ENCODE peak calls at places on chromosomes 7 and 10, in four cellular contexts. One of them, this sample, is unnamed.

GRCh38 chr7:158560386-158560785 is 27.2 kb downstream of the PTPRN2 start:
- DNase-seq in IMR-90: no peak
- DNase-seq in mesendoderm: no peak
- DNase-seq in H1: no peak
- DNase-seq in this sample: no peak

GRCh38 chr7:47819054-47819920 is 129.0 kb downstream of the PKD1L1 start:
- DNase-seq in IMR-90: peak
- DNase-seq in mesendoderm: peak
- DNase-seq in H1: peak
- DNase-seq in this sample: no peak

GRCh38 chr10:101617102-101617823 is 29.1 kb downstream of the DPCD start:
- DNase-seq in IMR-90: no peak
- DNase-seq in mesendoderm: peak
- DNase-seq in H1: no peak
- DNase-seq in this sample: no peak

GRCh38 chr10:33441561-33441960 is 107.1 kb upstream of the NRP1 start:
- DNase-seq in H1: no peak
- DNase-seq in mesendoderm: no peak
- DNase-seq in IMR-90: no peak
- DNase-seq in this sample: no peak

GRCh38 chr7:46179211-46179610 is 258.1 kb upstream of the IGFBP3 start:
- DNase-seq in IMR-90: no peak
- DNase-seq in H1: no peak
- DNase-seq in mesendoderm: no peak
- DNase-seq in this sample: no peak

GRCh38 chr10:49615721-49616120 is 1.9 kb downstream of the CHAT start:
- DNase-seq in IMR-90: no peak
- DNase-seq in mesendoderm: no peak
- DNase-seq in H1: no peak
- DNase-seq in this sample: peak

GRCh38 chr10:807163-807957 is 117.9 kb upstream of the DIP2C start:
- DNase-seq in IMR-90: no peak
- DNase-seq in mesendoderm: no peak
- DNase-seq in H1: no peak
- DNase-seq in this sample: no peak

GRCh38 chr10:77845455-77845850 is 81.1 kb downstream of the DLG5 start:
- DNase-seq in mesendoderm: no peak
- DNase-seq in IMR-90: no peak
- DNase-seq in H1: no peak
- DNase-seq in this sample: no peak

GRCh38 chr7:30164567-30164966 is 29.8 kb downstream of the MTURN start:
- DNase-seq in mesendoderm: peak
- DNase-seq in IMR-90: peak
- DNase-seq in H1: no peak
- DNase-seq in this sample: no peak

GRCh38 chr7:95318501-95318900 is 5.8 kb downstream of the PON1 start:
- DNase-seq in H1: no peak
- DNase-seq in IMR-90: no peak
- DNase-seq in mesendoderm: no peak
- DNase-seq in this sample: no peak

GRCh38 chr10:78248651-78249464 is 215.2 kb downstream of the RPS24 start:
- DNase-seq in IMR-90: peak
- DNase-seq in H1: no peak
- DNase-seq in mesendoderm: no peak
- DNase-seq in this sample: no peak

GRCh38 chr7:27608776-27609495 is 53.7 kb downstream of the HIBADH start:
- DNase-seq in IMR-90: no peak
- DNase-seq in H1: no peak
- DNase-seq in mesendoderm: peak
- DNase-seq in this sample: no peak

GRCh38 chr7:130486114-130486962 is 5.5 kb upstream of the MEST start:
- DNase-seq in mesendoderm: peak
- DNase-seq in IMR-90: no peak
- DNase-seq in H1: peak
- DNase-seq in this sample: peak

GRCh38 chr7:27175005-27175625 is 995 bp upstream of the HOXA10 start:
- DNase-seq in mesendoderm: peak
- DNase-seq in H1: peak
- DNase-seq in IMR-90: no peak
- DNase-seq in this sample: peak

GRCh38 chr10:31321396-31321941 is 2.5 kb downstream of the ZEB1 start:
- DNase-seq in mesendoderm: no peak
- DNase-seq in IMR-90: peak
- DNase-seq in H1: no peak
- DNase-seq in this sample: no peak

GRCh38 chr7:151206914-151207313 is 3.4 kb downstream of the H2BK1 start:
- DNase-seq in H1: no peak
- DNase-seq in mesendoderm: no peak
- DNase-seq in IMR-90: no peak
- DNase-seq in this sample: no peak

GRCh38 chr10:76981251-76981650 is 656.4 kb downstream of the KCNMA1 start:
- DNase-seq in mesendoderm: no peak
- DNase-seq in IMR-90: no peak
- DNase-seq in H1: no peak
- DNase-seq in this sample: no peak

GRCh38 chr10:93319855-93320254 is 162.3 kb downstream of the MYOF start:
- DNase-seq in H1: no peak
- DNase-seq in IMR-90: no peak
- DNase-seq in mesendoderm: no peak
- DNase-seq in this sample: no peak

GRCh38 chr7:85150624-85151023 is 36.2 kb downstream of the SEMA3D start:
- DNase-seq in mesendoderm: no peak
- DNase-seq in H1: no peak
- DNase-seq in IMR-90: no peak
- DNase-seq in this sample: no peak

GRCh38 chr7:154289119-154289518 is 236.9 kb downstream of the DPP6 start:
- DNase-seq in H1: no peak
- DNase-seq in mesendoderm: no peak
- DNase-seq in IMR-90: no peak
- DNase-seq in this sample: no peak

GRCh38 chr10:83515001-83515400 is 624.3 kb upstream of the GHITM start:
- DNase-seq in mesendoderm: no peak
- DNase-seq in H1: no peak
- DNase-seq in IMR-90: no peak
- DNase-seq in this sample: no peak

GRCh38 chr7:138602456-138602855 is 98.7 kb downstream of the SVOPL start:
- DNase-seq in H1: no peak
- DNase-seq in mesendoderm: no peak
- DNase-seq in IMR-90: no peak
- DNase-seq in this sample: no peak

GRCh38 chr10:6200588-6201510 is 1.9 kb upstream of the PFKFB3 start:
- DNase-seq in IMR-90: peak
- DNase-seq in H1: peak
- DNase-seq in mesendoderm: peak
- DNase-seq in this sample: peak

GRCh38 chr10:1155791-1156615 is 99.8 kb downstream of the WDR37 start:
- DNase-seq in mesendoderm: no peak
- DNase-seq in IMR-90: no peak
- DNase-seq in H1: peak
- DNase-seq in this sample: no peak

GRCh38 chr10:34107623-34108516 is 707.2 kb downstream of the PARD3 start:
- DNase-seq in IMR-90: no peak
- DNase-seq in mesendoderm: no peak
- DNase-seq in H1: no peak
- DNase-seq in this sample: no peak

GRCh38 chr10:90414926-90415325 is 442.9 kb downstream of the HTR7 start:
- DNase-seq in H1: no peak
- DNase-seq in mesendoderm: no peak
- DNase-seq in IMR-90: no peak
- DNase-seq in this sample: no peak

GRCh38 chr7:77657427-77658331 is 38.6 kb upstream of the RSBN1L start:
- DNase-seq in IMR-90: peak
- DNase-seq in H1: no peak
- DNase-seq in mesendoderm: peak
- DNase-seq in this sample: no peak

GRCh38 chr10:89217057-89217990 is 10.2 kb upstream of the CH25H start:
- DNase-seq in mesendoderm: peak
- DNase-seq in H1: peak
- DNase-seq in IMR-90: peak
- DNase-seq in this sample: no peak

GRCh38 chr10:122637371-122637770 is 62.3 kb downstream of the C10orf120 start:
- DNase-seq in H1: no peak
- DNase-seq in IMR-90: no peak
- DNase-seq in mesendoderm: no peak
- DNase-seq in this sample: no peak

GRCh38 chr10:8410506-8410905 is 356.0 kb downstream of the GATA3 start:
- DNase-seq in H1: no peak
- DNase-seq in mesendoderm: no peak
- DNase-seq in IMR-90: no peak
- DNase-seq in this sample: no peak

GRCh38 chr10:43867667-43868361 is 219.1 kb upstream of the ZNF32 start:
- DNase-seq in IMR-90: peak
- DNase-seq in H1: peak
- DNase-seq in mesendoderm: no peak
- DNase-seq in this sample: no peak

GRCh38 chr7:17640730-17641377 is 299.4 kb downstream of the SNX13 start:
- DNase-seq in IMR-90: peak
- DNase-seq in mesendoderm: peak
- DNase-seq in H1: no peak
- DNase-seq in this sample: no peak

GRCh38 chr10:62978417-62978955 is 154.6 kb upstream of the NRBF2 start:
- DNase-seq in H1: no peak
- DNase-seq in IMR-90: no peak
- DNase-seq in mesendoderm: no peak
- DNase-seq in this sample: no peak

GRCh38 chr10:112689327-112689726 is 242.3 kb downstream of the VTI1A start:
- DNase-seq in mesendoderm: peak
- DNase-seq in H1: peak
- DNase-seq in IMR-90: peak
- DNase-seq in this sample: peak

GRCh38 chr7:111098011-111098925 is 7.3 kb downstream of the LRRN3 start:
- DNase-seq in H1: no peak
- DNase-seq in mesendoderm: peak
- DNase-seq in IMR-90: peak
- DNase-seq in this sample: peak

DNA sequence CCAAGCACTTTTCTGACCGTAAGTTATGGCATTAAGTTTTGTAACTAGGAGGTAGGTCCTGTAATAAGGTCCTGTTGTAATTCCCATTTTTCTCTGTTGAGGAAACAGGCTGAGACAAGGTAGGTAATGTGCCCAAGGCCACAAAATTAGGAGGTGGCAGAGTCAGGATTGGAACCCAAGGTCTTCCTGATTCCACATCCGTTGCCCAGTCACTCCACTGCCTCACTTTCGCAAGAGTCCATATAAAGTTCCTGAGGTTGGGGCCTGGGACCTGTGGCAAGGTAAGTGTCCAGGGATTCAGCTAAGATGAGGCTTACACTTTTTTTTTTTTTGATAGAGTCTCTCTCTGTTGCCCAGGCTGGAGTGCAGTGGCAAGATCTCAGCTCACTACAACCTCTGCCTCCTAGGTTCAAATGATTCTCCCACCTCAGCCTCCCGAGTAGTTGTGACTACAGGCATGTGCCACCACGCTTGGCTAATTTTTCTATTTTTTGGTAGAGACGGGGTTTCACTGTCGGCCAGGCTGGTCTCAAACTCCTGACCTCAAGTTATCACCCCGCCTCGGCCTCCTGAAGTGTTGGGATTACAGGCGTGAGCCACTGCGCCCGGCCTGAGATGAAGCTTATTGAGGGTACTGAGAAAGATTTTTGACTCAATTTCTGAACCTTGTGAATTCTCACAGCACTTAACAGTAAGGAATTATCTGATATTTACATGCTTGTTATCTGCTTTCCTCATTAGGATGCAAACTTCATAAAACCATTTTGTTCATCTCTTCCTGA is 20.3 kb upstream of the GNA12 start:
- DNase-seq in IMR-90: no peak
- DNase-seq in H1: no peak
- DNase-seq in mesendoderm: peak
- DNase-seq in this sample: no peak
- H2AK5ac ChIP-seq in IMR-90: peak
- H2AK5ac ChIP-seq in H1: no peak
- H2AK5ac ChIP-seq in mesendoderm: no peak
- H2AK5ac ChIP-seq in this sample: no peak

DNA sequence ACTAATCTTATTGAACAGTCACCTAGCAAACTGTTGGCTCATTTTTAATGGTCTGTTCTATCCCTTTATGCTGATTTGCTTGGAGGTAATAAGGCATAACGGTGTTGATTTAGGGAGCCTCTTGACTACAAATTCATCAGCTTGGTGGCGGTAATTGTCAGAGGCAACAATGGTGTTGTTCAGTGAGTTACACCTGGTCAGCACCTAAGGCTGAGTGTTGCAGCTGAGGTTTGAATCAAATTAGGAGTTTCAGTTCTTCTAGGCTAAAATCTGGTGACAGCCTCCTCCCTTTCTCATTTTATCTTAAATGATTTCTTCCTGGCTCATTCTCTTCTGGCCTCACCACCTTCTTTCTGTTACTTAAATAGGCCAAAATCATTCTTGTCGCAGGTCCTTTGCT is 42.3 kb upstream of the SP8 start:
- DNase-seq in mesendoderm: no peak
- DNase-seq in IMR-90: no peak
- DNase-seq in H1: no peak
- DNase-seq in this sample: no peak
- H3K56ac ChIP-seq in mesendoderm: no peak
- H3K56ac ChIP-seq in IMR-90: no peak
- H3K56ac ChIP-seq in H1: no peak
- H3K56ac ChIP-seq in this sample: no peak

GRCh38 chr10:18795549-18795948 is 136.3 kb downstream of the ARL5B start:
- DNase-seq in mesendoderm: no peak
- DNase-seq in H1: no peak
- DNase-seq in IMR-90: no peak
- DNase-seq in this sample: no peak
- H2AK5ac ChIP-seq in mesendoderm: no peak
- H2AK5ac ChIP-seq in H1: no peak
- H2AK5ac ChIP-seq in IMR-90: no peak
- H2AK5ac ChIP-seq in this sample: no peak

GRCh38 chr10:52334595-52334994 is 20.5 kb downstream of the DKK1 start:
- DNase-seq in IMR-90: peak
- DNase-seq in H1: no peak
- DNase-seq in mesendoderm: peak
- DNase-seq in this sample: no peak
- H3K56ac ChIP-seq in IMR-90: no peak
- H3K56ac ChIP-seq in H1: no peak
- H3K56ac ChIP-seq in mesendoderm: no peak
- H3K56ac ChIP-seq in this sample: no peak

DNA sequence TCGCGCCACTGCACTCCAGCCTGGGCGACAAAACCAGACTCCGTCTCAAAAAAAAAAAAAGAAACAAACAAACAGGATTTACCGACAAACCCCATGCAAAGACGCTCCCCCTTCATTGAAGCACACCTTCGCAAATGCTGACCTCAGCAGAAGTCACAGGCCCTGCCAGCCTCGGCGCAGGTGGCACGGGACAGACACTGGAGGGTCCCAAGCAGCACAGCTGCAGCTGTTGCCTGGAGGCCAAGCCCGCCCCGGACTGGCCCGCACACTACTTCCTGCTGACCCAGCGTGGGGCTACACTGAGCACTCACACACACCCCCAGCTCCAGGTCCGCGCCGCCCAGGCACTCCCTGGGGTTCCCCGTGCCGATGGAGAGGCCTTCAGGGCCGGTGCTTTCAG is 31.2 kb downstream of the SNX8 start:
- DNase-seq in IMR-90: no peak
- DNase-seq in mesendoderm: no peak
- DNase-seq in H1: no peak
- DNase-seq in this sample: no peak
- H2AK5ac ChIP-seq in IMR-90: no peak
- H2AK5ac ChIP-seq in mesendoderm: no peak
- H2AK5ac ChIP-seq in H1: no peak
- H2AK5ac ChIP-seq in this sample: no peak

GRCh38 chr7:3436112-3436511 is 135.1 kb downstream of the SDK1 start:
- DNase-seq in IMR-90: no peak
- DNase-seq in H1: no peak
- DNase-seq in mesendoderm: no peak
- DNase-seq in this sample: no peak
- H3K56ac ChIP-seq in IMR-90: no peak
- H3K56ac ChIP-seq in H1: no peak
- H3K56ac ChIP-seq in mesendoderm: no peak
- H3K56ac ChIP-seq in this sample: no peak